ENCODE peak calls at places on chromosome X, in eight cellular contexts. B is NCI-H1694 treated with DMSO at 0.1 percent for 48 hours; Y is AG09319; S is hepatocyte; N is nephron progenitor cell; F is activated CD4-positive, alpha-beta T cell treated with anti-CD3 and anti-CD28 coated beads for 24 hours; L is fibroblast of mammary gland; D is activated effector memory CD4-positive, alpha-beta T cell treated with anti-CD3 and anti-CD28 coated beads, Interleukin-2, amount 50 U/mL, for 16 hours. P is an unnamed sample.

GRCh38 chrX:76253432-76253831 is 80.6 kb downstream of the PBDC1 start:
- DNase-seq in B (peak; percentile 23), Y (peak; percentile 11), S (peak; percentile 39), N (peak; percentile 25), F (no peak), L (peak; percentile 46), D (peak; percentile 64), P (no peak)

GRCh38 chrX:47145408-47146120 is 543 bp downstream of the RBM10 start:
- DNase-seq in B (peak; percentile 55), Y (no peak), S (no peak), N (peak; percentile 9), F (no peak), L (no peak), D (no peak), P (no peak)

GRCh38 chrX:2967998-2968909 is 38.1 kb upstream of the ARSH start:
- DNase-seq in B (no peak), Y (peak; percentile 16), S (no peak), N (peak; percentile 5), F (no peak), L (peak; percentile 55), D (peak; percentile 55), P (peak; percentile 14)

GRCh38 chrX:75156537-75156945 is 458 bp upstream of the ABCB7 start:
- DNase-seq in B (peak; percentile 41), Y (no peak), S (peak; percentile 8), N (no peak), F (no peak), L (peak; percentile 58), D (no peak), P (no peak)

GRCh38 chrX:150150081-150150779 is 211.9 kb upstream of the EOLA2 start:
- DNase-seq in B (no peak), Y (no peak), S (no peak), N (no peak), F (no peak), L (no peak), D (no peak), P (no peak)

GRCh38 chrX:37910186-37910585 is 62.8 kb upstream of the DYNLT3 start:
- DNase-seq in B (no peak), Y (no peak), S (no peak), N (no peak), F (no peak), L (no peak), D (no peak), P (no peak)

GRCh38 chrX:356385-357034 is 30.2 kb downstream of the PPP2R3B start:
- DNase-seq in B (no peak), Y (no peak), S (no peak), N (no peak), F (no peak), L (peak; percentile 80), D (no peak), P (no peak)

GRCh38 chrX:40581333-40581910 is 652 bp downstream of the ATP6AP2 start:
- DNase-seq in B (no peak), Y (no peak), S (no peak), N (no peak), F (no peak), L (peak; percentile 50), D (no peak), P (no peak)

GRCh38 chrX:47664737-47665136 is 5.8 kb upstream of the UXT start:
- DNase-seq in B (no peak), Y (no peak), S (no peak), N (no peak), F (no peak), L (peak; percentile 37), D (no peak), P (no peak)

GRCh38 chrX:97860206-97860605 is 976.5 kb downstream of the RPA4 start:
- DNase-seq in B (no peak), Y (no peak), S (no peak), N (no peak), F (no peak), L (no peak), D (no peak), P (no peak)